ENCODE peak calls at places on chromosomes 5 and 9, in six cellular contexts. U is lower lobe of right lung, P is mesenchymal stem cell, V is right lobe of liver, Z is A549, A is GM23338. J is an unnamed sample.

GRCh38 chr9:5442400-5443011 is 4.8 kb upstream of the PLGRKT start:
- DNase-seq in Z (peak), U (no peak), V (no peak), P (peak), A (peak), J (peak)

GRCh38 chr9:72364679-72365524 is at the start of gene ZFAND5:
- DNase-seq in V (peak), U (peak), A (peak), Z (peak), P (peak), J (peak)

GRCh38 chr5:181198905-181199519 is 6.0 kb downstream of the TRIM7 start:
- DNase-seq in V (no peak), P (no peak), Z (no peak), U (no peak), A (peak), J (peak)

GRCh38 chr9:136826188-136826541 is 16.1 kb upstream of the AJM1 start:
- DNase-seq in U (no peak), Z (no peak), A (no peak), V (no peak), P (no peak), J (no peak)

GRCh38 chr9:127684576-127684975 is 22.2 kb upstream of the CFAP157 start:
- DNase-seq in P (peak), A (no peak), U (no peak), Z (no peak), V (no peak), J (no peak)

GRCh38 chr9:110105107-110105506 is 102.9 kb downstream of the C9orf152 start:
- DNase-seq in U (no peak), V (no peak), P (peak), A (no peak), Z (no peak), J (no peak)

GRCh38 chr9:14939378-14939777 is 29.1 kb upstream of the FREM1 start:
- DNase-seq in V (no peak), A (peak), U (no peak), P (no peak), Z (no peak), J (no peak)

GRCh38 chr9:129761293-129761900 is 8.6 kb upstream of the PTGES start:
- DNase-seq in V (no peak), U (no peak), A (no peak), Z (peak), P (peak), J (no peak)

GRCh38 chr5:110977927-110978326 is 93.6 kb upstream of the TSLP start:
- DNase-seq in V (no peak), P (peak), Z (no peak), A (no peak), U (no peak), J (no peak)

GRCh38 chr5:178314961-178315820 is 82.6 kb upstream of the PHYKPL start:
- DNase-seq in A (no peak), Z (no peak), V (peak), P (no peak), U (peak), J (no peak)

GRCh38 chr5:143110591-143110990 is 292.9 kb downstream of the NR3C1 start:
- DNase-seq in P (no peak), U (no peak), Z (no peak), A (peak), V (no peak), J (peak)

GRCh38 chr9:89662718-89663246 is 58.0 kb downstream of the GADD45G start:
- DNase-seq in U (no peak), V (no peak), Z (no peak), A (no peak), P (peak), J (no peak)

GRCh38 chr5:72779520-72779919 is 36.9 kb upstream of the TNPO1 start:
- DNase-seq in U (no peak), P (no peak), A (no peak), V (no peak), Z (no peak), J (no peak)

GRCh38 chr5:139287890-139288635 is 5.5 kb upstream of the MATR3 start:
- DNase-seq in A (no peak), P (no peak), V (no peak), Z (peak), U (no peak), J (no peak)

GRCh38 chr5:79512692-79513518 is 1.0 kb downstream of the HOMER1 start:
- DNase-seq in A (peak), U (no peak), V (no peak), Z (no peak), P (peak), J (peak)

GRCh38 chr5:31626156-31626555 is 12.8 kb upstream of the PDZD2 start:
- DNase-seq in U (no peak), A (no peak), Z (no peak), P (no peak), V (peak), J (no peak)

GRCh38 chr9:91161465-91162275 is 200.0 kb downstream of the AUH start:
- DNase-seq in V (no peak), P (no peak), Z (no peak), U (no peak), A (no peak), J (no peak)

GRCh38 chr5:149581192-149581861 is at the start of gene ARHGEF37:
- DNase-seq in U (peak), V (peak), A (peak), Z (peak), P (peak), J (peak)
- H3K4me3 ChIP-seq in U (peak), V (peak), A (peak), Z (peak), P (peak), J (peak)

GRCh38 chr5:6522983-6523382 is 74.3 kb downstream of the UBE2QL1 start:
- DNase-seq in A (no peak), P (no peak), Z (no peak), U (no peak), V (no peak), J (no peak)
- H3K4me3 ChIP-seq in A (no peak), P (no peak), Z (no peak), U (no peak), V (no peak), J (no peak)

DNA sequence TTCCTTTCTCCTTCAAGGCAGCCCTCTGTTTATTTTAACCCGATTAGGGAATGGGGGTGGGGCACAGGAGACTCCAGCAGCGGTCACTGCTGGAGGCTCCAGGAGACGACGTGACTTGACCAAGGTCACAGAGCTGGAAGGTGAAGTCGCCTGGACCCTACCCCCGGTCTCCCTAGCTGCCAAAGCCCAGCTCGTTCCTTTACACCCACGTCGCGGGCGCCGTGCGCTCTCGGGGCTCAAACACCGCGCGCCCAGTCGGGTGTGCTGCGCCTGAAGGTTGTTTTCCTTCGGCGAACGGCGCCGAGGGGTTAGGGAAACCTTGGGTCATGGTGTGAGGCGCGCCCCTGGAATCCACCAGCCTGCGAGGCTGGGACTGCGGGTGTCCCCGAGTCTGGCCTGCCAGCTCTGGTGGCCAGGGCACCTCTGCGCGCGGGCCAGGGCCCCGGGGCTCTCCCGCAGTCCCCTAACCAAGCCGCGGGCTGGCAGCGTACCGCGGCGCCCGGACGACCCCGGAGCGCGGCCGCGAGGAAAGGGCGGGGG is 745 bp upstream of the UNC5A start:
- DNase-seq in U (no peak), A (peak), Z (no peak), P (peak), V (no peak), J (no peak)
- H3K4me3 ChIP-seq in U (peak), A (peak), Z (peak), P (no peak), V (no peak), J (peak)

GRCh38 chr5:124744170-124744911 is 2.1 kb downstream of the ZNF608 start:
- DNase-seq in A (no peak), Z (no peak), V (peak), P (peak), U (peak), J (peak)
- H3K4me3 ChIP-seq in A (peak), Z (no peak), V (peak), P (peak), U (peak), J (peak)

GRCh38 chr5:146338774-146339714 is at the start of gene POU4F3:
- DNase-seq in V (no peak), Z (peak), A (peak), U (no peak), P (no peak), J (peak)
- H3K4me3 ChIP-seq in V (no peak), Z (peak), A (peak), U (no peak), P (no peak), J (peak)

DNA sequence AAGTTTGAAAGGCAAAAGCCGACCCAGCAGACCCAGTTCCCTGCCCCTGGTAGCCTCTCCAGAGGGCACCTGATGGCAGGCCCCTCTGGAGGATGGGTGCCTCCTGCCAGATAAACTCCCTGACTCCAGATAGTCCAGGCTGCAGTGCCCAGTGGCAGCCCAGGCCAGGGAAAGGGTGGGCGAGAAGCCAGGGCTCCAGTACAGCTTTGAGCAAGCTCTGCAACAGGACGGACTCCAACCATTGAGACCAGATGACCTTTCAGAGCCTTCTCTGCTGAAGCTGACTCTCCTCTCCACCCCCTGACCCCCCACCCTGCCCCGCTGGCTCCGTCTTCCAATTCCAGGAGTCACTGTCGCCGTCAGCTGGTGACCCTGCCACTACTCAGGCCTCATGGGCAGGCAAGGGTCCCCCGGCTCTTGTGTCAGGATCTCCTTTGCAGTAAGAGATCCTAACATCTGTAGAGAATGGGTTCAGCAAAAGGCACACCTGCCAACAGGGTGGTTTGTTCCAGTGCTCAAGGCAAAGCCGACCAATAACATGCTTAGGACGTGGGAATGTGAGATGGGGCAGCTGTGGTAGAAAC is 15.5 kb upstream of the FCN1 start:
- DNase-seq in P (no peak), U (peak), V (no peak), Z (no peak), A (no peak), J (peak)
- H3K4me3 ChIP-seq in P (no peak), U (no peak), V (no peak), Z (no peak), A (no peak), J (no peak)

GRCh38 chr9:93026640-93027039 is 31.9 kb upstream of the SUSD3 start:
- DNase-seq in U (no peak), Z (no peak), V (no peak), A (no peak), P (no peak), J (no peak)

GRCh38 chr9:93028448-93029006 is 30.0 kb upstream of the SUSD3 start:
- DNase-seq in P (no peak), U (no peak), A (peak), V (no peak), Z (no peak), J (no peak)

GRCh38 chr9:93025736-93026135 is 32.8 kb upstream of the SUSD3 start:
- DNase-seq in Z (no peak), P (no peak), V (no peak), U (no peak), A (no peak), J (no peak)

GRCh38 chr9:93024986-93025630 is 33.4 kb upstream of the SUSD3 start:
- DNase-seq in V (no peak), Z (no peak), U (no peak), A (no peak), P (no peak), J (no peak)

GRCh38 chr9:93027750-93028149 is 30.8 kb upstream of the SUSD3 start:
- DNase-seq in P (no peak), U (no peak), V (no peak), A (no peak), Z (no peak), J (no peak)
- H3K4me3 ChIP-seq in P (no peak), U (no peak), V (no peak), A (no peak), Z (no peak), J (no peak)

DNA sequence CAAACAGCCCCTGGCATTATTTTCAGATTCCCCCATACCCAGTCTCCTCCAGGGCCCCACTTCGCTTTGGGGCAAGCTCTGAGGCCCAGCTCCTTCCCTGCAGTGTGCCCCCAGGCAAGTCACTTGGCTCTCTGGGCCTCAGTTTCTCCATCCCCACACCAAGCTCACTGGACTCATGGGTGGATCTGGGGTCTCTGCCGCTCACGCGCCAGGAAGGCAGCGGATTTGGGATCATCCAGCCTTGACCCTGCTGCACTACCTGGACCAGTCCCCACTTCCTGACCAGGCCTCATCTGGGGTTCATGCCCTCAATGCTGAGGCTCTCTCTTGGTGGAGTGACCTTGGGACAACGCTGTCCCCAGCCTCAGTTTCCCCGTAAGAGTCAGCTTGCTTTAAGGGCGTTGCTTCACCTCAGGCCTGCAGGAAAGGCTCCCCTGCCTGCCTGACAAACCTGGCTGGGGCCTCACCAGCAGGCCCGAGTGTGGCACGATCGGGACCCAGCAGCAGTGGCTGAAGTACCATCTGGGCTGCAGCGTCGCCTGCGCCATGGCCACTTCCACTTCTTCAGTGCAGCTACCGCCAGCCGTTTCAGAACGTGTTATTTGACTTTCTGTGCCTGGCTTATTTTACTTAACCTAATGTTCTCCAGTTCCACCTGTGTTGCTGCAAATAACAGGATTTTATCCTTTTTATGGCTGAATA is 519.6 kb upstream of the SEMA6A start:
- DNase-seq in V (no peak), P (no peak), A (no peak), Z (no peak), U (no peak), J (no peak)
- H3K4me3 ChIP-seq in V (no peak), P (no peak), A (no peak), Z (no peak), U (no peak), J (no peak)

DNA sequence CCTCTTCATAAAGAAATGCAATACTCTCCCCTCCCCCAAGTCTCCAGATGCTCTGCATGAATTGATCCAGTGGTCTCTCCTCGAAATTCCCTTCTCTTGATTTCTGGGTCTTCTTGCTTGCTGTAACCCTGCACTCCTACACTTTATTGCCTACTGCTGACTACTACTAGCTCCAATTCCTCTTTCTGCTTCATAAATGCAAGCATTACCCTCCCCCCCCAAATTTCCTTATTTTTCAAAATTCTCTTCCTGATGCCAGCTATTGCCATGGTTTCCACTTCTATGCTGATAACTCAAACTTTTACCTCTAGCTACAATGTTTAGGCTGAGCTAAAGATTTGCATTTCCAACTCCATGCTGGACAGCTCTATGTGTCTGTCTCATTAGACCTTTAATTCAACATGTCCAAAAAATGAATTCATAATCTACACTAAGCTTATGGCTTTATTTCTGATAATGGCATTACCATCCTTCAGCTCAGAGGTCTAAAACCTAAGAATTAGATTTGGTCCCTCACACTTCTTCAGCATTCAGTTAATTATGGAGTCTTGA is 1.4 kb downstream of the ZBTB26 start:
- DNase-seq in Z (no peak), V (no peak), A (no peak), U (no peak), P (no peak), J (no peak)
- H3K4me3 ChIP-seq in Z (peak), V (no peak), A (peak), U (no peak), P (peak), J (no peak)

GRCh38 chr5:127231118-127231517 is 59.5 kb upstream of the MEGF10 start:
- DNase-seq in A (no peak), U (no peak), V (no peak), P (no peak), Z (no peak), J (no peak)

GRCh38 chr5:127227881-127228280 is 62.7 kb upstream of the MEGF10 start:
- DNase-seq in U (no peak), P (no peak), V (no peak), A (no peak), Z (no peak), J (no peak)

GRCh38 chr5:127233590-127233989 is 57.0 kb upstream of the MEGF10 start:
- DNase-seq in V (no peak), U (no peak), Z (no peak), P (no peak), A (no peak), J (no peak)

GRCh38 chr5:127229185-127229889 is 61.3 kb upstream of the MEGF10 start:
- DNase-seq in A (peak), U (peak), Z (peak), V (peak), P (peak), J (peak)

GRCh38 chr5:127228540-127229184 is 61.9 kb upstream of the MEGF10 start:
- DNase-seq in P (peak), U (no peak), A (peak), Z (no peak), V (no peak), J (peak)
- H3K4me3 ChIP-seq in P (peak), U (peak), A (peak), Z (peak), V (peak), J (peak)